ENCODE peak calls at places on chromosomes 12 and 14, in nine cellular contexts. One of them, this sample, is unnamed.

GRCh38 chr14:38808734-38809455 is 294.1 kb downstream of the SEC23A start:
- DNase-seq in HFF-Myc: no peak
- DNase-seq in astrocyte of the cerebellum: no peak
- DNase-seq in activated naive CD8-positive, alpha-beta T cell treated with anti-CD3 and anti-CD28 coated beads for 36 hours: no peak
- DNase-seq in posterior vena cava: no peak
- DNase-seq in stimulated activated CD4-positive, alpha-beta T cell treated with anti-CD3 and anti-CD28 coated beads, Interleukin-1b, Interleukin-23, amount 100 ng/mL, for 24 hours: no peak
- DNase-seq in activated CD4-positive, alpha-beta T cell treated with anti-CD3 and anti-CD28 coated beads, Interleukin-2, amount 50 U/mL, for 24 hours: no peak
- DNase-seq in ELR: no peak
- DNase-seq in GM12865: no peak
- DNase-seq in this sample: no peak

GRCh38 chr14:47674546-47675238 is 713 bp downstream of the MDGA2 start:
- DNase-seq in HFF-Myc: no peak
- DNase-seq in astrocyte of the cerebellum: no peak
- DNase-seq in activated naive CD8-positive, alpha-beta T cell treated with anti-CD3 and anti-CD28 coated beads for 36 hours: no peak
- DNase-seq in posterior vena cava: peak; percentile 49
- DNase-seq in stimulated activated CD4-positive, alpha-beta T cell treated with anti-CD3 and anti-CD28 coated beads, Interleukin-1b, Interleukin-23, amount 100 ng/mL, for 24 hours: no peak
- DNase-seq in activated CD4-positive, alpha-beta T cell treated with anti-CD3 and anti-CD28 coated beads, Interleukin-2, amount 50 U/mL, for 24 hours: no peak
- DNase-seq in ELR: no peak
- DNase-seq in GM12865: no peak
- DNase-seq in this sample: peak; percentile 44

GRCh38 chr12:104695453-104696148 is 238.9 kb downstream of the CHST11 start:
- DNase-seq in HFF-Myc: no peak
- DNase-seq in astrocyte of the cerebellum: peak; percentile 94
- DNase-seq in activated naive CD8-positive, alpha-beta T cell treated with anti-CD3 and anti-CD28 coated beads for 36 hours: peak; percentile 84
- DNase-seq in posterior vena cava: peak; percentile 86
- DNase-seq in stimulated activated CD4-positive, alpha-beta T cell treated with anti-CD3 and anti-CD28 coated beads, Interleukin-1b, Interleukin-23, amount 100 ng/mL, for 24 hours: peak; percentile 70
- DNase-seq in activated CD4-positive, alpha-beta T cell treated with anti-CD3 and anti-CD28 coated beads, Interleukin-2, amount 50 U/mL, for 24 hours: peak; percentile 78
- DNase-seq in ELR: peak; percentile 53
- DNase-seq in GM12865: peak; percentile 70
- DNase-seq in this sample: peak; percentile 15

GRCh38 chr14:91383439-91383838 is 34.2 kb downstream of the CCDC88C start:
- DNase-seq in HFF-Myc: no peak
- DNase-seq in astrocyte of the cerebellum: no peak
- DNase-seq in activated naive CD8-positive, alpha-beta T cell treated with anti-CD3 and anti-CD28 coated beads for 36 hours: no peak
- DNase-seq in posterior vena cava: no peak
- DNase-seq in stimulated activated CD4-positive, alpha-beta T cell treated with anti-CD3 and anti-CD28 coated beads, Interleukin-1b, Interleukin-23, amount 100 ng/mL, for 24 hours: no peak
- DNase-seq in activated CD4-positive, alpha-beta T cell treated with anti-CD3 and anti-CD28 coated beads, Interleukin-2, amount 50 U/mL, for 24 hours: no peak
- DNase-seq in ELR: no peak
- DNase-seq in GM12865: no peak
- DNase-seq in this sample: no peak

GRCh38 chr14:41022932-41023331 is 583.7 kb upstream of the LRFN5 start:
- DNase-seq in HFF-Myc: no peak
- DNase-seq in astrocyte of the cerebellum: no peak
- DNase-seq in activated naive CD8-positive, alpha-beta T cell treated with anti-CD3 and anti-CD28 coated beads for 36 hours: no peak
- DNase-seq in posterior vena cava: no peak
- DNase-seq in stimulated activated CD4-positive, alpha-beta T cell treated with anti-CD3 and anti-CD28 coated beads, Interleukin-1b, Interleukin-23, amount 100 ng/mL, for 24 hours: no peak
- DNase-seq in activated CD4-positive, alpha-beta T cell treated with anti-CD3 and anti-CD28 coated beads, Interleukin-2, amount 50 U/mL, for 24 hours: no peak
- DNase-seq in ELR: no peak
- DNase-seq in GM12865: no peak
- DNase-seq in this sample: no peak

GRCh38 chr12:14841761-14842160 is 1.6 kb downstream of the ART4 start:
- DNase-seq in HFF-Myc: no peak
- DNase-seq in astrocyte of the cerebellum: no peak
- DNase-seq in activated naive CD8-positive, alpha-beta T cell treated with anti-CD3 and anti-CD28 coated beads for 36 hours: no peak
- DNase-seq in posterior vena cava: peak; percentile 83
- DNase-seq in stimulated activated CD4-positive, alpha-beta T cell treated with anti-CD3 and anti-CD28 coated beads, Interleukin-1b, Interleukin-23, amount 100 ng/mL, for 24 hours: no peak
- DNase-seq in activated CD4-positive, alpha-beta T cell treated with anti-CD3 and anti-CD28 coated beads, Interleukin-2, amount 50 U/mL, for 24 hours: no peak
- DNase-seq in ELR: peak; percentile 84
- DNase-seq in GM12865: no peak
- DNase-seq in this sample: no peak

GRCh38 chr12:57896437-57897201 is 44.7 kb upstream of the ATP23 start:
- DNase-seq in HFF-Myc: no peak
- DNase-seq in astrocyte of the cerebellum: no peak
- DNase-seq in activated naive CD8-positive, alpha-beta T cell treated with anti-CD3 and anti-CD28 coated beads for 36 hours: no peak
- DNase-seq in posterior vena cava: peak; percentile 92
- DNase-seq in stimulated activated CD4-positive, alpha-beta T cell treated with anti-CD3 and anti-CD28 coated beads, Interleukin-1b, Interleukin-23, amount 100 ng/mL, for 24 hours: no peak
- DNase-seq in activated CD4-positive, alpha-beta T cell treated with anti-CD3 and anti-CD28 coated beads, Interleukin-2, amount 50 U/mL, for 24 hours: no peak
- DNase-seq in ELR: peak; percentile 65
- DNase-seq in GM12865: peak; percentile 37
- DNase-seq in this sample: peak; percentile 62

GRCh38 chr14:101111620-101112290 is 208.2 kb upstream of the RTL1 start:
- DNase-seq in HFF-Myc: no peak
- DNase-seq in astrocyte of the cerebellum: no peak
- DNase-seq in activated naive CD8-positive, alpha-beta T cell treated with anti-CD3 and anti-CD28 coated beads for 36 hours: no peak
- DNase-seq in posterior vena cava: peak; percentile 73
- DNase-seq in stimulated activated CD4-positive, alpha-beta T cell treated with anti-CD3 and anti-CD28 coated beads, Interleukin-1b, Interleukin-23, amount 100 ng/mL, for 24 hours: no peak
- DNase-seq in activated CD4-positive, alpha-beta T cell treated with anti-CD3 and anti-CD28 coated beads, Interleukin-2, amount 50 U/mL, for 24 hours: no peak
- DNase-seq in ELR: no peak
- DNase-seq in GM12865: no peak
- DNase-seq in this sample: no peak

GRCh38 chr12:106139422-106140141 is 828 bp upstream of the NUAK1 start:
- DNase-seq in HFF-Myc: no peak
- DNase-seq in astrocyte of the cerebellum: no peak
- DNase-seq in activated naive CD8-positive, alpha-beta T cell treated with anti-CD3 and anti-CD28 coated beads for 36 hours: peak; percentile 33
- DNase-seq in posterior vena cava: peak; percentile 93
- DNase-seq in stimulated activated CD4-positive, alpha-beta T cell treated with anti-CD3 and anti-CD28 coated beads, Interleukin-1b, Interleukin-23, amount 100 ng/mL, for 24 hours: no peak
- DNase-seq in activated CD4-positive, alpha-beta T cell treated with anti-CD3 and anti-CD28 coated beads, Interleukin-2, amount 50 U/mL, for 24 hours: no peak
- DNase-seq in ELR: peak; percentile 83
- DNase-seq in GM12865: peak; percentile 9
- DNase-seq in this sample: peak; percentile 60

GRCh38 chr12:41663487-41664258 is 475.6 kb downstream of the PDZRN4 start:
- DNase-seq in HFF-Myc: no peak
- DNase-seq in astrocyte of the cerebellum: peak; percentile 27
- DNase-seq in activated naive CD8-positive, alpha-beta T cell treated with anti-CD3 and anti-CD28 coated beads for 36 hours: no peak
- DNase-seq in posterior vena cava: no peak
- DNase-seq in stimulated activated CD4-positive, alpha-beta T cell treated with anti-CD3 and anti-CD28 coated beads, Interleukin-1b, Interleukin-23, amount 100 ng/mL, for 24 hours: no peak
- DNase-seq in activated CD4-positive, alpha-beta T cell treated with anti-CD3 and anti-CD28 coated beads, Interleukin-2, amount 50 U/mL, for 24 hours: no peak
- DNase-seq in ELR: peak; percentile 27
- DNase-seq in GM12865: no peak
- DNase-seq in this sample: peak; percentile 82

GRCh38 chr14:71452535-71452934 is 479.7 kb upstream of the RGS6 start:
- DNase-seq in HFF-Myc: no peak
- DNase-seq in astrocyte of the cerebellum: no peak
- DNase-seq in activated naive CD8-positive, alpha-beta T cell treated with anti-CD3 and anti-CD28 coated beads for 36 hours: no peak
- DNase-seq in posterior vena cava: no peak
- DNase-seq in stimulated activated CD4-positive, alpha-beta T cell treated with anti-CD3 and anti-CD28 coated beads, Interleukin-1b, Interleukin-23, amount 100 ng/mL, for 24 hours: no peak
- DNase-seq in activated CD4-positive, alpha-beta T cell treated with anti-CD3 and anti-CD28 coated beads, Interleukin-2, amount 50 U/mL, for 24 hours: no peak
- DNase-seq in ELR: peak; percentile 32
- DNase-seq in GM12865: peak; percentile 20
- DNase-seq in this sample: no peak

GRCh38 chr12:65999564-66000280 is 130.8 kb downstream of the LLPH start:
- DNase-seq in HFF-Myc: no peak
- DNase-seq in astrocyte of the cerebellum: peak; percentile 79
- DNase-seq in activated naive CD8-positive, alpha-beta T cell treated with anti-CD3 and anti-CD28 coated beads for 36 hours: no peak
- DNase-seq in posterior vena cava: no peak
- DNase-seq in stimulated activated CD4-positive, alpha-beta T cell treated with anti-CD3 and anti-CD28 coated beads, Interleukin-1b, Interleukin-23, amount 100 ng/mL, for 24 hours: no peak
- DNase-seq in activated CD4-positive, alpha-beta T cell treated with anti-CD3 and anti-CD28 coated beads, Interleukin-2, amount 50 U/mL, for 24 hours: no peak
- DNase-seq in ELR: peak; percentile 56
- DNase-seq in GM12865: no peak
- DNase-seq in this sample: no peak

GRCh38 chr12:19021646-19022045 is 107.9 kb upstream of the PLEKHA5 start:
- DNase-seq in HFF-Myc: no peak
- DNase-seq in astrocyte of the cerebellum: no peak
- DNase-seq in activated naive CD8-positive, alpha-beta T cell treated with anti-CD3 and anti-CD28 coated beads for 36 hours: no peak
- DNase-seq in posterior vena cava: no peak
- DNase-seq in stimulated activated CD4-positive, alpha-beta T cell treated with anti-CD3 and anti-CD28 coated beads, Interleukin-1b, Interleukin-23, amount 100 ng/mL, for 24 hours: no peak
- DNase-seq in activated CD4-positive, alpha-beta T cell treated with anti-CD3 and anti-CD28 coated beads, Interleukin-2, amount 50 U/mL, for 24 hours: no peak
- DNase-seq in ELR: peak; percentile 23
- DNase-seq in GM12865: no peak
- DNase-seq in this sample: no peak

GRCh38 chr14:58738189-58738836 is 100.6 kb downstream of the DACT1 start:
- DNase-seq in HFF-Myc: peak; percentile 77
- DNase-seq in astrocyte of the cerebellum: peak; percentile 72
- DNase-seq in activated naive CD8-positive, alpha-beta T cell treated with anti-CD3 and anti-CD28 coated beads for 36 hours: no peak
- DNase-seq in posterior vena cava: no peak
- DNase-seq in stimulated activated CD4-positive, alpha-beta T cell treated with anti-CD3 and anti-CD28 coated beads, Interleukin-1b, Interleukin-23, amount 100 ng/mL, for 24 hours: no peak
- DNase-seq in activated CD4-positive, alpha-beta T cell treated with anti-CD3 and anti-CD28 coated beads, Interleukin-2, amount 50 U/mL, for 24 hours: no peak
- DNase-seq in ELR: peak; percentile 92
- DNase-seq in GM12865: no peak
- DNase-seq in this sample: no peak

GRCh38 chr14:57390806-57391562 is 598 bp downstream of the NAA30 start:
- DNase-seq in HFF-Myc: no peak
- DNase-seq in astrocyte of the cerebellum: no peak
- DNase-seq in activated naive CD8-positive, alpha-beta T cell treated with anti-CD3 and anti-CD28 coated beads for 36 hours: peak; percentile 52
- DNase-seq in posterior vena cava: peak; percentile 82
- DNase-seq in stimulated activated CD4-positive, alpha-beta T cell treated with anti-CD3 and anti-CD28 coated beads, Interleukin-1b, Interleukin-23, amount 100 ng/mL, for 24 hours: peak; percentile 19
- DNase-seq in activated CD4-positive, alpha-beta T cell treated with anti-CD3 and anti-CD28 coated beads, Interleukin-2, amount 50 U/mL, for 24 hours: no peak
- DNase-seq in ELR: peak; percentile 50
- DNase-seq in GM12865: peak; percentile 56
- DNase-seq in this sample: peak; percentile 94

GRCh38 chr12:92078167-92079053 is 67.2 kb downstream of the BTG1 start:
- DNase-seq in HFF-Myc: peak; percentile 90
- DNase-seq in astrocyte of the cerebellum: peak; percentile 76
- DNase-seq in activated naive CD8-positive, alpha-beta T cell treated with anti-CD3 and anti-CD28 coated beads for 36 hours: no peak
- DNase-seq in posterior vena cava: no peak
- DNase-seq in stimulated activated CD4-positive, alpha-beta T cell treated with anti-CD3 and anti-CD28 coated beads, Interleukin-1b, Interleukin-23, amount 100 ng/mL, for 24 hours: peak; percentile 10
- DNase-seq in activated CD4-positive, alpha-beta T cell treated with anti-CD3 and anti-CD28 coated beads, Interleukin-2, amount 50 U/mL, for 24 hours: peak; percentile 42
- DNase-seq in ELR: peak; percentile 96
- DNase-seq in GM12865: no peak
- DNase-seq in this sample: no peak

GRCh38 chr14:68466491-68466977 is 326.3 kb downstream of the ZFP36L1 start:
- DNase-seq in HFF-Myc: no peak
- DNase-seq in astrocyte of the cerebellum: peak; percentile 80
- DNase-seq in activated naive CD8-positive, alpha-beta T cell treated with anti-CD3 and anti-CD28 coated beads for 36 hours: no peak
- DNase-seq in posterior vena cava: no peak
- DNase-seq in stimulated activated CD4-positive, alpha-beta T cell treated with anti-CD3 and anti-CD28 coated beads, Interleukin-1b, Interleukin-23, amount 100 ng/mL, for 24 hours: no peak
- DNase-seq in activated CD4-positive, alpha-beta T cell treated with anti-CD3 and anti-CD28 coated beads, Interleukin-2, amount 50 U/mL, for 24 hours: no peak
- DNase-seq in ELR: peak; percentile 94
- DNase-seq in GM12865: no peak
- DNase-seq in this sample: no peak

GRCh38 chr12:64082866-64083268 is 139.2 kb downstream of the KICS2 start:
- DNase-seq in HFF-Myc: no peak
- DNase-seq in astrocyte of the cerebellum: no peak
- DNase-seq in activated naive CD8-positive, alpha-beta T cell treated with anti-CD3 and anti-CD28 coated beads for 36 hours: no peak
- DNase-seq in posterior vena cava: no peak
- DNase-seq in stimulated activated CD4-positive, alpha-beta T cell treated with anti-CD3 and anti-CD28 coated beads, Interleukin-1b, Interleukin-23, amount 100 ng/mL, for 24 hours: no peak
- DNase-seq in activated CD4-positive, alpha-beta T cell treated with anti-CD3 and anti-CD28 coated beads, Interleukin-2, amount 50 U/mL, for 24 hours: no peak
- DNase-seq in ELR: no peak
- DNase-seq in GM12865: no peak
- DNase-seq in this sample: no peak

GRCh38 chr14:30034049-30034635 is 106.5 kb upstream of the PRKD1 start:
- DNase-seq in HFF-Myc: peak; percentile 7
- DNase-seq in astrocyte of the cerebellum: no peak
- DNase-seq in activated naive CD8-positive, alpha-beta T cell treated with anti-CD3 and anti-CD28 coated beads for 36 hours: no peak
- DNase-seq in posterior vena cava: no peak
- DNase-seq in stimulated activated CD4-positive, alpha-beta T cell treated with anti-CD3 and anti-CD28 coated beads, Interleukin-1b, Interleukin-23, amount 100 ng/mL, for 24 hours: no peak
- DNase-seq in activated CD4-positive, alpha-beta T cell treated with anti-CD3 and anti-CD28 coated beads, Interleukin-2, amount 50 U/mL, for 24 hours: no peak
- DNase-seq in ELR: no peak
- DNase-seq in GM12865: no peak
- DNase-seq in this sample: no peak

GRCh38 chr14:33331176-33331949 is 392.7 kb downstream of the NPAS3 start:
- DNase-seq in HFF-Myc: no peak
- DNase-seq in astrocyte of the cerebellum: no peak
- DNase-seq in activated naive CD8-positive, alpha-beta T cell treated with anti-CD3 and anti-CD28 coated beads for 36 hours: no peak
- DNase-seq in posterior vena cava: no peak
- DNase-seq in stimulated activated CD4-positive, alpha-beta T cell treated with anti-CD3 and anti-CD28 coated beads, Interleukin-1b, Interleukin-23, amount 100 ng/mL, for 24 hours: no peak
- DNase-seq in activated CD4-positive, alpha-beta T cell treated with anti-CD3 and anti-CD28 coated beads, Interleukin-2, amount 50 U/mL, for 24 hours: no peak
- DNase-seq in ELR: no peak
- DNase-seq in GM12865: no peak
- DNase-seq in this sample: no peak

GRCh38 chr14:99527427-99528076 is 46.3 kb downstream of the CCNK start:
- DNase-seq in HFF-Myc: no peak
- DNase-seq in astrocyte of the cerebellum: no peak
- DNase-seq in activated naive CD8-positive, alpha-beta T cell treated with anti-CD3 and anti-CD28 coated beads for 36 hours: no peak
- DNase-seq in posterior vena cava: no peak
- DNase-seq in stimulated activated CD4-positive, alpha-beta T cell treated with anti-CD3 and anti-CD28 coated beads, Interleukin-1b, Interleukin-23, amount 100 ng/mL, for 24 hours: no peak
- DNase-seq in activated CD4-positive, alpha-beta T cell treated with anti-CD3 and anti-CD28 coated beads, Interleukin-2, amount 50 U/mL, for 24 hours: no peak
- DNase-seq in ELR: no peak
- DNase-seq in GM12865: no peak
- DNase-seq in this sample: no peak

GRCh38 chr12:77231548-77231947 is 166.2 kb upstream of the E2F7 start:
- DNase-seq in HFF-Myc: no peak
- DNase-seq in astrocyte of the cerebellum: peak; percentile 67
- DNase-seq in activated naive CD8-positive, alpha-beta T cell treated with anti-CD3 and anti-CD28 coated beads for 36 hours: no peak
- DNase-seq in posterior vena cava: peak; percentile 90
- DNase-seq in stimulated activated CD4-positive, alpha-beta T cell treated with anti-CD3 and anti-CD28 coated beads, Interleukin-1b, Interleukin-23, amount 100 ng/mL, for 24 hours: no peak
- DNase-seq in activated CD4-positive, alpha-beta T cell treated with anti-CD3 and anti-CD28 coated beads, Interleukin-2, amount 50 U/mL, for 24 hours: no peak
- DNase-seq in ELR: no peak
- DNase-seq in GM12865: no peak
- DNase-seq in this sample: no peak

GRCh38 chr12:15834575-15834974 is 45.4 kb upstream of the EPS8 start:
- DNase-seq in HFF-Myc: no peak
- DNase-seq in astrocyte of the cerebellum: no peak
- DNase-seq in activated naive CD8-positive, alpha-beta T cell treated with anti-CD3 and anti-CD28 coated beads for 36 hours: no peak
- DNase-seq in posterior vena cava: no peak
- DNase-seq in stimulated activated CD4-positive, alpha-beta T cell treated with anti-CD3 and anti-CD28 coated beads, Interleukin-1b, Interleukin-23, amount 100 ng/mL, for 24 hours: no peak
- DNase-seq in activated CD4-positive, alpha-beta T cell treated with anti-CD3 and anti-CD28 coated beads, Interleukin-2, amount 50 U/mL, for 24 hours: no peak
- DNase-seq in ELR: no peak
- DNase-seq in GM12865: no peak
- DNase-seq in this sample: no peak

GRCh38 chr12:89786177-89786810 is 77.7 kb upstream of the ATP2B1 start:
- DNase-seq in HFF-Myc: no peak
- DNase-seq in astrocyte of the cerebellum: no peak
- DNase-seq in activated naive CD8-positive, alpha-beta T cell treated with anti-CD3 and anti-CD28 coated beads for 36 hours: no peak
- DNase-seq in posterior vena cava: no peak
- DNase-seq in stimulated activated CD4-positive, alpha-beta T cell treated with anti-CD3 and anti-CD28 coated beads, Interleukin-1b, Interleukin-23, amount 100 ng/mL, for 24 hours: no peak
- DNase-seq in activated CD4-positive, alpha-beta T cell treated with anti-CD3 and anti-CD28 coated beads, Interleukin-2, amount 50 U/mL, for 24 hours: no peak
- DNase-seq in ELR: no peak
- DNase-seq in GM12865: no peak
- DNase-seq in this sample: no peak

GRCh38 chr12:82937151-82937550 is 250.4 kb downstream of the TMTC2 start:
- DNase-seq in HFF-Myc: peak; percentile 5
- DNase-seq in astrocyte of the cerebellum: no peak
- DNase-seq in activated naive CD8-positive, alpha-beta T cell treated with anti-CD3 and anti-CD28 coated beads for 36 hours: no peak
- DNase-seq in posterior vena cava: no peak
- DNase-seq in stimulated activated CD4-positive, alpha-beta T cell treated with anti-CD3 and anti-CD28 coated beads, Interleukin-1b, Interleukin-23, amount 100 ng/mL, for 24 hours: no peak
- DNase-seq in activated CD4-positive, alpha-beta T cell treated with anti-CD3 and anti-CD28 coated beads, Interleukin-2, amount 50 U/mL, for 24 hours: no peak
- DNase-seq in ELR: no peak
- DNase-seq in GM12865: no peak
- DNase-seq in this sample: no peak

GRCh38 chr12:124524231-124524925 is 43.0 kb downstream of the NCOR2 start:
- DNase-seq in HFF-Myc: peak; percentile 81
- DNase-seq in astrocyte of the cerebellum: no peak
- DNase-seq in activated naive CD8-positive, alpha-beta T cell treated with anti-CD3 and anti-CD28 coated beads for 36 hours: no peak
- DNase-seq in posterior vena cava: no peak
- DNase-seq in stimulated activated CD4-positive, alpha-beta T cell treated with anti-CD3 and anti-CD28 coated beads, Interleukin-1b, Interleukin-23, amount 100 ng/mL, for 24 hours: no peak
- DNase-seq in activated CD4-positive, alpha-beta T cell treated with anti-CD3 and anti-CD28 coated beads, Interleukin-2, amount 50 U/mL, for 24 hours: no peak
- DNase-seq in ELR: peak; percentile 68
- DNase-seq in GM12865: no peak
- DNase-seq in this sample: no peak

GRCh38 chr14:50395448-50395847 is 1.2 kb downstream of the CDKL1 start:
- DNase-seq in HFF-Myc: no peak
- DNase-seq in astrocyte of the cerebellum: no peak
- DNase-seq in activated naive CD8-positive, alpha-beta T cell treated with anti-CD3 and anti-CD28 coated beads for 36 hours: no peak
- DNase-seq in posterior vena cava: no peak
- DNase-seq in stimulated activated CD4-positive, alpha-beta T cell treated with anti-CD3 and anti-CD28 coated beads, Interleukin-1b, Interleukin-23, amount 100 ng/mL, for 24 hours: no peak
- DNase-seq in activated CD4-positive, alpha-beta T cell treated with anti-CD3 and anti-CD28 coated beads, Interleukin-2, amount 50 U/mL, for 24 hours: no peak
- DNase-seq in ELR: peak; percentile 8
- DNase-seq in GM12865: no peak
- DNase-seq in this sample: no peak

GRCh38 chr12:102478416-102479098 is 1.8 kb downstream of the IGF1 start:
- DNase-seq in HFF-Myc: no peak
- DNase-seq in astrocyte of the cerebellum: no peak
- DNase-seq in activated naive CD8-positive, alpha-beta T cell treated with anti-CD3 and anti-CD28 coated beads for 36 hours: peak; percentile 57
- DNase-seq in posterior vena cava: no peak
- DNase-seq in stimulated activated CD4-positive, alpha-beta T cell treated with anti-CD3 and anti-CD28 coated beads, Interleukin-1b, Interleukin-23, amount 100 ng/mL, for 24 hours: no peak
- DNase-seq in activated CD4-positive, alpha-beta T cell treated with anti-CD3 and anti-CD28 coated beads, Interleukin-2, amount 50 U/mL, for 24 hours: no peak
- DNase-seq in ELR: peak; percentile 19
- DNase-seq in GM12865: peak; percentile 84
- DNase-seq in this sample: no peak